ENCODE peak calls at places on chromosomes 12 and 14, in seven cellular contexts. M is ovary, J is body of pancreas, Y is AG04450, I is A673, R is MM.1S, E is AG10803. D is an unnamed sample.

GRCh38 chr12:10147714-10148403 is 17.9 kb upstream of the CLEC7A start:
- DNase-seq in M (no peak), J (no peak), Y (no peak), I (no peak), R (peak), E (peak), D (no peak)

GRCh38 chr14:54127526-54127925 is 170.9 kb upstream of the BMP4 start:
- DNase-seq in M (no peak), J (no peak), Y (no peak), I (no peak), R (no peak), E (no peak), D (no peak)

GRCh38 chr14:46322076-46322475 is 329.5 kb downstream of the RPL10L start:
- DNase-seq in M (no peak), J (no peak), Y (no peak), I (no peak), R (no peak), E (no peak), D (no peak)

GRCh38 chr12:120055231-120055630 is 61.3 kb downstream of the RAB35 start:
- DNase-seq in M (no peak), J (no peak), Y (no peak), I (peak), R (no peak), E (peak), D (no peak)

GRCh38 chr14:100994082-100994481 is 90.6 kb upstream of the RTL1 start:
- DNase-seq in M (no peak), J (no peak), Y (no peak), I (no peak), R (no peak), E (no peak), D (no peak)

GRCh38 chr14:55092326-55092725 is 36.7 kb upstream of the LGALS3 start:
- DNase-seq in M (no peak), J (no peak), Y (no peak), I (peak), R (no peak), E (peak), D (no peak)

GRCh38 chr14:69376439-69376838 is 21.7 kb downstream of the ERH start:
- DNase-seq in M (no peak), J (no peak), Y (no peak), I (no peak), R (no peak), E (peak), D (no peak)

GRCh38 chr14:91048256-91048655 is 12.2 kb downstream of the RPS6KA5 start:
- DNase-seq in M (no peak), J (no peak), Y (no peak), I (no peak), R (no peak), E (no peak), D (no peak)

GRCh38 chr12:51954465-51955361 is 3.2 kb downstream of the ACVR1B start:
- DNase-seq in M (no peak), J (peak), Y (no peak), I (no peak), R (no peak), E (peak), D (no peak)

GRCh38 chr12:124750787-124751471 is 112.7 kb downstream of the SCARB1 start:
- DNase-seq in M (no peak), J (no peak), Y (no peak), I (no peak), R (no peak), E (no peak), D (no peak)

GRCh38 chr14:24913746-24914145 is 136.2 kb downstream of the STXBP6 start:
- DNase-seq in M (no peak), J (no peak), Y (no peak), I (no peak), R (no peak), E (no peak), D (no peak)

GRCh38 chr14:95741051-95741490 is 27.1 kb upstream of the TCL1A start:
- DNase-seq in M (no peak), J (no peak), Y (no peak), I (peak), R (no peak), E (no peak), D (no peak)

GRCh38 chr12:29702222-29702621 is 81.5 kb downstream of the TMTC1 start:
- DNase-seq in M (no peak), J (no peak), Y (no peak), I (no peak), R (no peak), E (no peak), D (no peak)

GRCh38 chr14:104223101-104223809 is 84.9 kb downstream of the KIF26A start:
- DNase-seq in M (peak), J (peak), Y (no peak), I (peak), R (no peak), E (no peak), D (no peak)

GRCh38 chr12:31999692-32000091 is 40.5 kb downstream of the RESF1 start:
- DNase-seq in M (no peak), J (no peak), Y (no peak), I (no peak), R (no peak), E (no peak), D (no peak)

GRCh38 chr12:5276327-5276880 is 155.5 kb upstream of the NTF3 start:
- DNase-seq in M (no peak), J (no peak), Y (no peak), I (no peak), R (no peak), E (no peak), D (no peak)

GRCh38 chr12:13000616-13000934 is 510 bp upstream of the HEBP1 start:
- DNase-seq in M (no peak), J (peak), Y (no peak), I (no peak), R (no peak), E (peak), D (no peak)

GRCh38 chr12:29241821-29242591 is 92.9 kb downstream of the FAR2 start:
- DNase-seq in M (no peak), J (no peak), Y (peak), I (peak), R (no peak), E (peak), D (no peak)

GRCh38 chr12:104182144-104182543 is 33.4 kb upstream of the TXNRD1 start:
- DNase-seq in M (peak), J (peak), Y (peak), I (no peak), R (no peak), E (peak), D (peak)

GRCh38 chr12:128814411-128815261 is 9.1 kb downstream of the SLC15A4 start:
- DNase-seq in M (no peak), J (no peak), Y (no peak), I (no peak), R (no peak), E (no peak), D (peak)

GRCh38 chr14:70753518-70753953 is 55.8 kb downstream of the MAP3K9 start:
- DNase-seq in M (no peak), J (peak), Y (no peak), I (no peak), R (no peak), E (no peak), D (no peak)

GRCh38 chr14:91595736-91596135 is 85.6 kb upstream of the PPP4R3A start:
- DNase-seq in M (no peak), J (no peak), Y (no peak), I (no peak), R (no peak), E (no peak), D (no peak)

GRCh38 chr12:82186282-82186681 is 171.9 kb downstream of the CCDC59 start:
- DNase-seq in M (no peak), J (no peak), Y (no peak), I (no peak), R (no peak), E (no peak), D (no peak)

GRCh38 chr12:107461222-107461980 is 224.2 kb upstream of the PWP1 start:
- DNase-seq in M (no peak), J (peak), Y (peak), I (peak), R (no peak), E (peak), D (no peak)

GRCh38 chr14:35534130-35534883 is at the start of gene INSM2:
- DNase-seq in M (no peak), J (no peak), Y (no peak), I (peak), R (no peak), E (no peak), D (no peak)

GRCh38 chr12:119036878-119037493 is 55.6 kb downstream of the SRRM4 start:
- DNase-seq in M (no peak), J (peak), Y (no peak), I (peak), R (peak), E (peak), D (no peak)

GRCh38 chr14:55968741-55969140 is 149.5 kb upstream of the PELI2 start:
- DNase-seq in M (no peak), J (no peak), Y (no peak), I (no peak), R (no peak), E (no peak), D (no peak)

DNA sequence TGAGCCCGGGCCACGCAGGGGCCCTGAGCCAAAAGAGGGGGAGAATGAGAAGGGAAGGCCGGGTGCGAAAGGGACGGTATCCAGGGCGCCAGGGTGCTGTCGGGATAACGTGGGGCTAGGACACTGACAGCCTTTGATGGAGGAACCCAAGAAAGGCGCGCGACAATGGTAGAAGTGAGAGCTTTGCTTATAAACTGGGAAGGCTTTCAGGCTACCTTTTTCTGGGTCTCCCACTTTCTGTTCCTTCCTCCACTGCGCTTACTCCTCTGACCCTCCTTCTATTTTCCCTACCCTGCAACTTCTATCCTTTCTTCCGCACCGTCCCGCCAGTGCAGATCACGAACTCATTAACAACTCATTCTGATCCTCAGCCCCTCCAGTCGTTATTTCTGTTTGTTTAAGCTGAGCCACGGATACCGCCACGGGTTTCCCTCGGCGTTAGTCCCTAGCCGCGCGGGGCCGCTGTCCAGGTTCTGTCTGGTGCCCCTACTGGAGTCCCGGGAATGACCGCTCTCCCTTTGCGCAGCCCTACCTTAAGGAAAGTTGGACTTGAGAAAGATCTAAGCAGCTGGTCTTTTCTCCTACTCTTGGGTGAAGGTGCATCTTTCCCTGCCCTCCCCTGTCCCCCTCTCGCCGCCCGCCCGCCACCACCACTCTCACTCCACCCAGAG is 3.0 kb downstream of the SSTR1 start:
- DNase-seq in M (no peak), J (peak), Y (no peak), I (peak), R (no peak), E (peak), D (no peak)
- H3K4me3 ChIP-seq in M (no peak), J (no peak), Y (peak), I (peak), R (no peak), E (peak), D (peak)

GRCh38 chr12:113051759-113052158 is 4.8 kb upstream of the DTX1 start:
- DNase-seq in M (no peak), J (no peak), Y (no peak), I (no peak), R (no peak), E (no peak), D (no peak)

GRCh38 chr12:113049976-113050742 is 6.4 kb upstream of the DTX1 start:
- DNase-seq in M (no peak), J (peak), Y (no peak), I (no peak), R (no peak), E (no peak), D (no peak)

GRCh38 chr12:113050808-113051207 is 5.7 kb upstream of the DTX1 start:
- DNase-seq in M (no peak), J (no peak), Y (no peak), I (no peak), R (no peak), E (no peak), D (no peak)

GRCh38 chr12:113052326-113052725 is 4.2 kb upstream of the DTX1 start:
- DNase-seq in M (no peak), J (no peak), Y (no peak), I (no peak), R (no peak), E (no peak), D (no peak)

GRCh38 chr12:113048716-113049127 is 7.8 kb upstream of the DTX1 start:
- DNase-seq in M (no peak), J (peak), Y (peak), I (peak), R (peak), E (peak), D (peak)
- TF ChIP-seq CTCF in M (peak), J (peak), Y (peak), I (peak), R (peak), E (peak), D (peak)

GRCh38 chr12:6773662-6774351 is 1.5 kb downstream of the LAG3 start:
- DNase-seq in M (no peak), J (no peak), Y (no peak), I (no peak), R (no peak), E (no peak), D (no peak)
- H3K4me3 ChIP-seq in M (peak), J (no peak), Y (no peak), I (no peak), R (no peak), E (no peak), D (no peak)

DNA sequence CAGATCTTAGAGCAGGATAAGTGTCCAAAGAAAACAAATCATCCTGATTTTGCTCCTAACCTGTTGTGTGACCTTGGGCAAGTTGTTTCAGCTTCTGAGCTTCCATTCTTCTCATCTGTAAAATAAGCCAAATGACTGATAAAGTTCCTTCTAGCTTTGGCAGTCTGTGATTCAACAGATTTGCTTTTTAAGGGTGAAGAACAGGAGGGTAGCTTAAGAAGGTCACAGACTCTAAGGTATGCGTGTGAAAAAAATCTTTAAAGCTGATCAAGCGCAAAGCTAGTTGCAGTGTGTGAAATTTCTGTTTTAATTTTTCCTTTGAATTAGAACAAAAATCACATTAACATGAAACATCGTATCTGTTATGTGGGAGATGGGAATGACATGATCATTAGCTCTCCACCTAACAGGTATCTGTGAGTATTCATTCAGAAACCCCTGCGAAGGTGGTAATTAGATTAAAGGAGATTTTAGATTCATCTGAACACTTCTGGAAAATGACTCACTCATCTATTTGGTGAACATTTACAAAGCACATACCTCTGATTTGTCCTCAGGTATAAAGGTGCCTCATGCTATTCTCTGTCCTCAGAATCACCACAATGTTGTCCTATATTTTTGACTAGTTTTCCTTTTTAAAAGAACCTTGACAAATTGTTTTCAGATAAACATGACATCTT is 131.9 kb upstream of the CPM start:
- DNase-seq in M (no peak), J (no peak), Y (no peak), I (no peak), R (no peak), E (no peak), D (no peak)
- TF ChIP-seq CTCF in M (no peak), J (no peak), Y (no peak), I (no peak), R (no peak), E (no peak), D (no peak)

DNA sequence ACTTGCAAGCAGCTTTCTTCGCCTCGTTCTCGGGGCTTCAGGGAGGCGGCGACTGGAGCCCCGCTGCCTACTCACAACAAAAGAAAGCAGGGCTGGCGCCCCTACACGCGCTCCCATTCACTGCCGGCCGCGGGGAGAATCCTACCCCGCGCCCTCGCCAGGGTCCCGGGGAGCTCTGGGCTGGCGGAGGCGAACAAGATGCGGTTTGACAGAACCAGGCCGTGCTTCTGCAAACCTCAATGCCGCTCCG is 820 bp downstream of the TBX5 start:
- DNase-seq in M (no peak), J (no peak), Y (no peak), I (no peak), R (no peak), E (no peak), D (no peak)
- H3K4me3 ChIP-seq in M (no peak), J (no peak), Y (peak), I (peak), R (no peak), E (peak), D (no peak)